ENCODE peak calls at places on chromosomes 1 and 21, in eight cellular contexts. A, O, K, Z, B, X, S and G are unnamed samples.
A peak's percentile ranks its signal among the peaks of the same experiment; 100 is the strongest.

GRCh38 chr1:22371408-22371807 is 80.2 kb upstream of the ZBTB40 start:
- DNase-seq in A (no peak), O (no peak), K (no peak), Z (no peak), B (no peak), X (no peak), S (no peak), G (no peak)

GRCh38 chr1:65836686-65837085 is 44.0 kb downstream of the PDE4B start:
- DNase-seq in A (no peak), O (no peak), K (no peak), Z (no peak), B (no peak), X (no peak), S (no peak), G (no peak)

GRCh38 chr1:57844382-57844980 is 420.6 kb upstream of the DAB1 start:
- DNase-seq in A (no peak), O (no peak), K (no peak), Z (no peak), B (no peak), X (no peak), S (no peak), G (no peak)

GRCh38 chr21:46351476-46352155 is 27.7 kb downstream of the PCNT start:
- DNase-seq in A (no peak), O (no peak), K (no peak), Z (no peak), B (no peak), X (no peak), S (no peak), G (no peak)

GRCh38 chr21:45599146-45599581 is 44.4 kb upstream of the PCBP3 start:
- DNase-seq in A (no peak), O (no peak), K (no peak), Z (no peak), B (no peak), X (no peak), S (no peak), G (no peak)

GRCh38 chr1:72362538-72362937 is 80.2 kb upstream of the NEGR1 start:
- DNase-seq in A (no peak), O (no peak), K (no peak), Z (no peak), B (no peak), X (no peak), S (no peak), G (no peak)

GRCh38 chr1:115679141-115679611 is 37.4 kb downstream of the VANGL1 start:
- DNase-seq in A (no peak), O (no peak), K (no peak), Z (no peak), B (peak; percentile 12), X (no peak), S (peak; percentile 29), G (no peak)

GRCh38 chr1:21668232-21669032 is 725 bp downstream of the RAP1GAP start:
- DNase-seq in A (no peak), O (peak; percentile 50), K (no peak), Z (no peak), B (no peak), X (no peak), S (no peak), G (no peak)

GRCh38 chr21:14942801-14943490 is 121.9 kb downstream of the NRIP1 start:
- DNase-seq in A (no peak), O (no peak), K (no peak), Z (no peak), B (no peak), X (no peak), S (no peak), G (no peak)

GRCh38 chr1:237327061-237327460 is 285.1 kb downstream of the RYR2 start:
- DNase-seq in A (no peak), O (no peak), K (no peak), Z (peak; percentile 28), B (no peak), X (no peak), S (no peak), G (no peak)

GRCh38 chr1:52603301-52603675 is 1.1 kb downstream of the GPX7 start:
- DNase-seq in A (no peak), O (no peak), K (no peak), Z (no peak), B (no peak), X (no peak), S (no peak), G (no peak)

GRCh38 chr1:225407755-225408154 is 20.1 kb downstream of the LBR start:
- DNase-seq in A (no peak), O (no peak), K (no peak), Z (no peak), B (no peak), X (no peak), S (no peak), G (no peak)

GRCh38 chr1:155170101-155170785 is 2.9 kb downstream of the KRTCAP2 start:
- DNase-seq in A (no peak), O (no peak), K (no peak), Z (no peak), B (no peak), X (no peak), S (no peak), G (no peak)

GRCh38 chr1:33255347-33256311 is 663 bp upstream of the ZNF362 start:
- DNase-seq in A (peak; percentile 10), O (peak; percentile 88), K (no peak), Z (peak; percentile 6), B (peak; percentile 50), X (peak; percentile 32), S (peak; percentile 71), G (peak; percentile 83)

GRCh38 chr1:23556661-23557470 is 2.4 kb downstream of the ID3 start:
- DNase-seq in A (no peak), O (no peak), K (no peak), Z (peak; percentile 45), B (no peak), X (no peak), S (no peak), G (peak; percentile 44)

GRCh38 chr1:218171302-218171893 is 113.7 kb upstream of the RRP15 start:
- DNase-seq in A (no peak), O (no peak), K (no peak), Z (peak; percentile 65), B (no peak), X (no peak), S (no peak), G (peak; percentile 24)

GRCh38 chr1:918353-918752 is 5.4 kb upstream of the SAMD11 start:
- DNase-seq in A (no peak), O (no peak), K (no peak), Z (no peak), B (no peak), X (no peak), S (no peak), G (no peak)

GRCh38 chr1:29653034-29653810 is 416.9 kb downstream of the PTPRU start:
- DNase-seq in A (no peak), O (no peak), K (no peak), Z (no peak), B (no peak), X (no peak), S (no peak), G (no peak)

GRCh38 chr1:183180213-183180612 is 5.9 kb upstream of the LAMC2 start:
- DNase-seq in A (no peak), O (no peak), K (no peak), Z (no peak), B (peak; percentile 38), X (no peak), S (no peak), G (no peak)

GRCh38 chr1:2583331-2583791 is 3.2 kb upstream of the PRXL2B start:
- DNase-seq in A (no peak), O (peak; percentile 44), K (no peak), Z (no peak), B (no peak), X (no peak), S (no peak), G (no peak)

GRCh38 chr1:3408751-3409266 is 45.7 kb upstream of the ARHGEF16 start:
- DNase-seq in A (no peak), O (no peak), K (no peak), Z (no peak), B (no peak), X (no peak), S (no peak), G (no peak)

GRCh38 chr1:88920845-88921244 is 29.5 kb upstream of the GTF2B start:
- DNase-seq in A (no peak), O (no peak), K (no peak), Z (no peak), B (no peak), X (no peak), S (no peak), G (no peak)

GRCh38 chr21:16186742-16187141 is 457.0 kb downstream of the USP25 start:
- DNase-seq in A (no peak), O (no peak), K (no peak), Z (peak; percentile 44), B (no peak), X (no peak), S (no peak), G (no peak)

GRCh38 chr1:16612332-16613172 is 812 bp downstream of the NBPF1 start:
- DNase-seq in A (no peak), O (peak; percentile 78), K (no peak), Z (peak; percentile 82), B (peak; percentile 62), X (no peak), S (peak; percentile 63), G (no peak)

GRCh38 chr1:89582571-89582970 is 50.3 kb upstream of the LRRC8C start:
- DNase-seq in A (no peak), O (no peak), K (no peak), Z (no peak), B (no peak), X (no peak), S (no peak), G (no peak)

GRCh38 chr1:240457203-240457602 is 154.8 kb downstream of the GREM2 start:
- DNase-seq in A (no peak), O (no peak), K (no peak), Z (no peak), B (no peak), X (no peak), S (no peak), G (no peak)